ENCODE peak calls at places on chromosomes 11 and 22, in five cellular contexts. C is tibial artery; U is CD8-positive, alpha-beta memory T cell; Z is upper lobe of right lung; N is pancreas. R is an unnamed sample.

GRCh38 chr11:110296226-110297081 is at the start of gene RDX:
- DNase-seq in N (peak; percentile 75), U (peak; percentile 59), Z (peak; percentile 91), C (peak; percentile 85), R (peak; percentile 25)

GRCh38 chr11:102279641-102280170 is 37.6 kb upstream of the BIRC3 start:
- DNase-seq in Z (no peak), U (no peak), C (no peak), N (no peak), R (no peak)

GRCh38 chr11:69947772-69948255 is 128.6 kb upstream of the FGF3 start:
- DNase-seq in C (no peak), Z (peak; percentile 38), U (no peak), N (no peak), R (no peak)

GRCh38 chr11:13105237-13105844 is 96.2 kb downstream of the RASSF10 start:
- DNase-seq in Z (no peak), U (no peak), N (peak; percentile 33), C (no peak), R (no peak)

GRCh38 chr11:59173080-59173963 is 1.4 kb downstream of the DTX4 start:
- DNase-seq in C (no peak), U (no peak), N (peak; percentile 30), Z (peak; percentile 78), R (no peak)

GRCh38 chr11:69696749-69697488 is 6.9 kb downstream of the FGF19 start:
- DNase-seq in U (no peak), C (peak; percentile 34), N (no peak), Z (peak; percentile 41), R (no peak)

GRCh38 chr11:7903940-7904339 is 27.1 kb downstream of the OR10A6 start:
- DNase-seq in N (no peak), C (no peak), U (no peak), Z (no peak), R (no peak)

GRCh38 chr11:114382509-114382908 is 17.8 kb downstream of the C11orf71 start:
- DNase-seq in U (no peak), Z (no peak), N (no peak), C (no peak), R (no peak)

GRCh38 chr11:10398525-10398924 is 56.5 kb upstream of the AMPD3 start:
- DNase-seq in U (no peak), C (no peak), N (no peak), Z (no peak), R (no peak)

GRCh38 chr11:11463397-11463796 is 110.3 kb upstream of the CSNK2A3 start:
- DNase-seq in Z (no peak), C (no peak), U (no peak), N (no peak), R (no peak)

GRCh38 chr11:47494996-47495855 is 46.3 kb upstream of the RAPSN start:
- DNase-seq in N (no peak), C (no peak), U (no peak), Z (no peak), R (no peak)

GRCh38 chr22:31958625-31959239 is 14.4 kb downstream of the YWHAH start:
- DNase-seq in Z (peak; percentile 79), C (no peak), U (peak; percentile 34), N (no peak), R (no peak)

GRCh38 chr22:43005106-43005505 is 9.8 kb downstream of the PACSIN2 start:
- DNase-seq in C (no peak), N (no peak), U (no peak), Z (no peak), R (no peak)

GRCh38 chr11:96326954-96327353 is 16.0 kb downstream of the MAML2 start:
- DNase-seq in N (no peak), C (no peak), U (no peak), Z (no peak), R (no peak)

GRCh38 chr11:68933605-68934320 is 30.1 kb downstream of the IGHMBP2 start:
- DNase-seq in C (no peak), Z (no peak), U (no peak), N (no peak), R (no peak)

GRCh38 chr11:128692750-128693578 is 908 bp upstream of the FLI1 start:
- DNase-seq in C (peak; percentile 74), N (no peak), Z (peak; percentile 73), U (no peak), R (no peak)

GRCh38 chr11:75101424-75102128 is 4.9 kb upstream of the OR2AT4 start:
- DNase-seq in U (no peak), Z (no peak), N (no peak), C (no peak), R (no peak)

GRCh38 chr11:64388911-64389310 is 29.9 kb downstream of the RPS6KA4 start:
- DNase-seq in N (no peak), U (no peak), Z (no peak), C (no peak), R (no peak)

GRCh38 chr22:36395922-36396321 is 8.2 kb upstream of the MYH9 start:
- DNase-seq in Z (no peak), N (no peak), U (no peak), C (no peak), R (no peak)

GRCh38 chr11:67632175-67632981 is 2.6 kb upstream of the NUDT8 start:
- DNase-seq in Z (peak; percentile 70), U (no peak), N (peak; percentile 95), C (no peak), R (no peak)

GRCh38 chr22:41642711-41643110 is 21.6 kb downstream of the XRCC6 start:
- DNase-seq in N (no peak), C (no peak), U (no peak), Z (no peak), R (no peak)
- H3K36me3 ChIP-seq in N (peaks cover 70% of the 10 kb centered on the region), C (peaks cover 57% of the 10 kb centered on the region), U (peaks cover 33% of the 10 kb centered on the region), Z (peaks cover 99% of the 10 kb centered on the region), R (peaks cover 25% of the 10 kb centered on the region)

GRCh38 chr11:108137212-108137611 is 15.8 kb downstream of the ACAT1 start:
- DNase-seq in N (no peak), Z (no peak), C (no peak), U (no peak), R (no peak)
- H3K4me3 ChIP-seq in N (no peak overlapping the region), Z (no peak overlapping the region), C (no peak overlapping the region), U (no peak overlapping the region), R (no peak overlapping the region)

DNA sequence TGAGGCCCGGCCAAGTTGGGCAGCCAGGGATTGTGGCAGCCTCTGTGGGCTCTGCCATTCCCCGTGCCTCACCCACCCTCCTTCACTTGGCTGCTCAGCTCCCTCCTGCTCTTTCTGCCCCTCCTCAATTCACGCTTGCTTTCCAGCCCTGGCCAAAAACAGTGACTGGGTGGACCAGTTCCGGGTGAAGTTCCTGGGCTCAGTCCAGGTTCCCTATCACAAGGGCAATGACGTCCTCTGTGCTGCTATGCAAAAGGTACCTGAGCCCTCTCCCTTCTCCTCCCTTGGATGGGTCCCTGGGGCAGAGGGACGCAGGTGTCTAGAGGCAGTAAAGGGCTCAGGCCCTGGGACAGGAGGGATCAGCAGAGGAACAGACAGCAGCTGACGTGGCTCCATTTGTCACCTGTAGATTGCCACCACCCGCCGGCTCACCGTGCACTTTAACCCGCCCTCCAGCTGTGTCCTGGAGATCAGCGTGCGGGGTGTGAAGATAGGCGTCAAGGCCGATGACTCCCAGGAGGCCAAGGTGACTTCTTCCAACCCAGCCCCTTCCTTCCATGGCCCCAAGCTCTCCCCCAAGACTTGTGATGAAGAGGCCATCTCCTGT is 2.7 kb downstream of the FREY1 start:
- DNase-seq in U (no peak), Z (no peak), N (peak; percentile 74), C (no peak), R (no peak)
- H3K27ac ChIP-seq in U (no peak overlapping the region), Z (no peak overlapping the region), N (no peak overlapping the region), C (no peak overlapping the region), R (no peak overlapping the region)

GRCh38 chr22:49906071-49906798 is 12.0 kb downstream of the ALG12 start:
- DNase-seq in U (no peak), N (peak; percentile 17), Z (peak; percentile 60), C (no peak), R (no peak)
- H3K36me3 ChIP-seq in U (peaks cover 30% of the 10 kb centered on the region), N (peaks cover 32% of the 10 kb centered on the region), Z (peaks cover 72% of the 10 kb centered on the region), C (peaks cover 54% of the 10 kb centered on the region), R (peaks cover 11% of the 10 kb centered on the region)

DNA sequence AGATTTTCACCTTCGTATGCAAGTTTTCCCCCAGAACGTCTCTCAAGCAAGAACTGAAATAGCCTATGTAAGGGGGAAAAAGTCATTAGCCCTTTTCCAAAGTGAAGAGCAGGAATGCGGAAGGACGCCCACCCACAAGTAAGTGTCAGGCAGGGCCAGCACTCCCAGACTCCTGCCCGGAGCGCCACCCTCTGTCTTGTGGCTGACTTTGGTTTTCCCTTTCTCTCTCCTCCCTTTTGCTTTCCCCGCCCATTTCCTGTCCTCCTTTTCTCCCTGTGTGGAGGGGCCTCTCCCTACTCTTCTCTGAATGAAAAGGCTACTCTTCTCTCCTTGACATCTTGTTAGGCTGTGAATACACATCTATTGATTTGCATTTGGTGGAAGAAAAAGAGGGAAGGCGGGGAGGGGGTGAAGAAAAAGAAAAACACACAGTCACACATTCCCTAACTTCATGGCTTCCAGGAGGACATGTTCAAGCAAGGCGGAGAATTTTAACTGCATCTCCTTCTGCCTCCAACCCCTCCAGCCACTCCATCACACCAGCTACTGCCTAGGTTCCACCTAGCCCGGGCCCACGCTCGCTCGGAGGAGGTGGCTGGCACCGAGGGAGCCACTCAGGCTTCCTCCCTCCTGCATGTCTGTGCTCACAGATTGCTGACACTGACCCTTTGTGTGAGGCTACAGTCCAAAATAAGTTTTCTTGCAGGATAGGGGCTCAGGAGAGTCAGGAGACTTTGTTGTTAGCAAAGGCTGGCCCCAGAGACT is 9.2 kb upstream of the OPCML start:
- DNase-seq in U (no peak), C (no peak), N (no peak), Z (no peak), R (peak; percentile 76)
- H3K4me3 ChIP-seq in U (no peak overlapping the region), C (no peak overlapping the region), N (no peak overlapping the region), Z (no peak overlapping the region), R (no peak overlapping the region)

GRCh38 chr22:38086001-38086845 is 2.2 kb upstream of the SLC16A8 start:
- DNase-seq in N (no peak), U (no peak), C (no peak), Z (no peak), R (no peak)
- H3K27ac ChIP-seq in N (no peak overlapping the region), U (no peak overlapping the region), C (no peak overlapping the region), Z (no peak overlapping the region), R (no peak overlapping the region)

DNA sequence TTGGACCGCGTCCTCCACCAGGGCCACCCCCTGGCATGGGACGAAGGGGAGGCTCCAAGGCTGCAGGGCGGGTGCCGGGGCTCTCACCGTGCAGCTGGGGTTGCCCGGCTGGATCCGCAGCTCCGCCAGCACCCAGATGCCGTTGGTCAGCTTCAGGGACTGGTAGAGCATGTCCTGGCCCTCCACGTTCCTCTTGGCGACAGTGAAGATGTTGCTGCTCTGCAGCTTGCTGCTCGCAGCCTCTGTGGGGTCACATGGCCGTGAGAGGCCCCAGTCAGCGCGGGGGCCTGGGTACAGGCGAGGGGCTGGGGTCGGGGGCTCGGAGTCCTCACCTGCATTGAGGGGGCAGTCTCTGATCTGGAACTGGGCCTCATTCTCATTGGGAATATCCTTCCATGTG is 14.8 kb upstream of the RASL10A start:
- DNase-seq in N (no peak), U (no peak), Z (no peak), C (no peak), R (no peak)
- H3K36me3 ChIP-seq in N (peaks cover 42% of the 10 kb centered on the region), U (no peaks in the 10 kb centered on the region), Z (peaks cover 84% of the 10 kb centered on the region), C (peaks cover 18% of the 10 kb centered on the region), R (peaks cover 14% of the 10 kb centered on the region)

GRCh38 chr11:116786360-116786759 is 1.5 kb downstream of the ZPR1 start:
- DNase-seq in Z (no peak), C (no peak), U (no peak), N (no peak), R (no peak)
- H3K4me3 ChIP-seq in Z (no peak overlapping the region), C (peak overlapping the region; percentile 100), U (peak overlapping the region; percentile 93), N (no peak overlapping the region), R (no peak overlapping the region)

R was measured in iPS DF 6.9.